ENCODE peak calls at places on chromosomes 6 and 20, in seven cellular contexts. One of them, this sample, is unnamed.

GRCh38 chr20:53857723-53858236 is 212.6 kb downstream of the BCAS1 start:
- DNase-seq in islet precursor cell: no peak
- DNase-seq in NCI-H2171 treated with DMSO at 0.1 percent for 48 hours: peak; percentile 83
- DNase-seq in neural crest cell: no peak
- DNase-seq in stimulated activated CD8-positive, alpha-beta memory T cell treated with anti-CD3 and anti-CD28 coated beads, Interleukin-7, amount 100 ng/mL, for 24 hours: no peak
- DNase-seq in stimulated activated CD4-positive, alpha-beta T cell treated with anti-CD3 and anti-CD28 coated beads, Interleukin-12 subunit alpha, Interleukin-12 subunit beta, amount 100 ng/mL, for 4 hours: no peak
- DNase-seq in foreskin fibroblast: no peak
- DNase-seq in this sample: no peak

GRCh38 chr6:24394061-24394460 is 8.7 kb upstream of the MRS2 start:
- DNase-seq in foreskin fibroblast: no peak
- DNase-seq in stimulated activated CD4-positive, alpha-beta T cell treated with anti-CD3 and anti-CD28 coated beads, Interleukin-12 subunit alpha, Interleukin-12 subunit beta, amount 100 ng/mL, for 4 hours: no peak
- DNase-seq in neural crest cell: no peak
- DNase-seq in NCI-H2171 treated with DMSO at 0.1 percent for 48 hours: no peak
- DNase-seq in islet precursor cell: no peak
- DNase-seq in stimulated activated CD8-positive, alpha-beta memory T cell treated with anti-CD3 and anti-CD28 coated beads, Interleukin-7, amount 100 ng/mL, for 24 hours: no peak
- DNase-seq in this sample: no peak

GRCh38 chr20:63119451-63120285 is 96.3 kb downstream of the YTHDF1 start:
- DNase-seq in foreskin fibroblast: no peak
- DNase-seq in stimulated activated CD4-positive, alpha-beta T cell treated with anti-CD3 and anti-CD28 coated beads, Interleukin-12 subunit alpha, Interleukin-12 subunit beta, amount 100 ng/mL, for 4 hours: no peak
- DNase-seq in neural crest cell: no peak
- DNase-seq in stimulated activated CD8-positive, alpha-beta memory T cell treated with anti-CD3 and anti-CD28 coated beads, Interleukin-7, amount 100 ng/mL, for 24 hours: no peak
- DNase-seq in NCI-H2171 treated with DMSO at 0.1 percent for 48 hours: no peak
- DNase-seq in islet precursor cell: no peak
- DNase-seq in this sample: no peak

GRCh38 chr6:51768087-51768486 is 319.3 kb downstream of the PKHD1 start:
- DNase-seq in foreskin fibroblast: no peak
- DNase-seq in neural crest cell: no peak
- DNase-seq in NCI-H2171 treated with DMSO at 0.1 percent for 48 hours: no peak
- DNase-seq in stimulated activated CD8-positive, alpha-beta memory T cell treated with anti-CD3 and anti-CD28 coated beads, Interleukin-7, amount 100 ng/mL, for 24 hours: no peak
- DNase-seq in islet precursor cell: no peak
- DNase-seq in stimulated activated CD4-positive, alpha-beta T cell treated with anti-CD3 and anti-CD28 coated beads, Interleukin-12 subunit alpha, Interleukin-12 subunit beta, amount 100 ng/mL, for 4 hours: no peak
- DNase-seq in this sample: no peak

GRCh38 chr20:61979701-61980635 is 85.7 kb downstream of the TAF4 start:
- DNase-seq in stimulated activated CD4-positive, alpha-beta T cell treated with anti-CD3 and anti-CD28 coated beads, Interleukin-12 subunit alpha, Interleukin-12 subunit beta, amount 100 ng/mL, for 4 hours: no peak
- DNase-seq in stimulated activated CD8-positive, alpha-beta memory T cell treated with anti-CD3 and anti-CD28 coated beads, Interleukin-7, amount 100 ng/mL, for 24 hours: no peak
- DNase-seq in neural crest cell: no peak
- DNase-seq in foreskin fibroblast: no peak
- DNase-seq in islet precursor cell: no peak
- DNase-seq in NCI-H2171 treated with DMSO at 0.1 percent for 48 hours: no peak
- DNase-seq in this sample: no peak

GRCh38 chr20:43853174-43853803 is 61.4 kb upstream of the TOX2 start:
- DNase-seq in islet precursor cell: no peak
- DNase-seq in stimulated activated CD4-positive, alpha-beta T cell treated with anti-CD3 and anti-CD28 coated beads, Interleukin-12 subunit alpha, Interleukin-12 subunit beta, amount 100 ng/mL, for 4 hours: no peak
- DNase-seq in neural crest cell: no peak
- DNase-seq in stimulated activated CD8-positive, alpha-beta memory T cell treated with anti-CD3 and anti-CD28 coated beads, Interleukin-7, amount 100 ng/mL, for 24 hours: no peak
- DNase-seq in foreskin fibroblast: peak; percentile 41
- DNase-seq in NCI-H2171 treated with DMSO at 0.1 percent for 48 hours: no peak
- DNase-seq in this sample: no peak

GRCh38 chr6:144582939-144583613 is 297.9 kb downstream of the UTRN start:
- DNase-seq in NCI-H2171 treated with DMSO at 0.1 percent for 48 hours: peak; percentile 38
- DNase-seq in stimulated activated CD4-positive, alpha-beta T cell treated with anti-CD3 and anti-CD28 coated beads, Interleukin-12 subunit alpha, Interleukin-12 subunit beta, amount 100 ng/mL, for 4 hours: peak; percentile 16
- DNase-seq in neural crest cell: no peak
- DNase-seq in islet precursor cell: peak; percentile 59
- DNase-seq in stimulated activated CD8-positive, alpha-beta memory T cell treated with anti-CD3 and anti-CD28 coated beads, Interleukin-7, amount 100 ng/mL, for 24 hours: no peak
- DNase-seq in foreskin fibroblast: peak; percentile 64
- DNase-seq in this sample: no peak

GRCh38 chr20:54526801-54527200 is 51.4 kb downstream of the DOK5 start:
- DNase-seq in neural crest cell: no peak
- DNase-seq in islet precursor cell: no peak
- DNase-seq in stimulated activated CD8-positive, alpha-beta memory T cell treated with anti-CD3 and anti-CD28 coated beads, Interleukin-7, amount 100 ng/mL, for 24 hours: no peak
- DNase-seq in foreskin fibroblast: no peak
- DNase-seq in stimulated activated CD4-positive, alpha-beta T cell treated with anti-CD3 and anti-CD28 coated beads, Interleukin-12 subunit alpha, Interleukin-12 subunit beta, amount 100 ng/mL, for 4 hours: no peak
- DNase-seq in NCI-H2171 treated with DMSO at 0.1 percent for 48 hours: no peak
- DNase-seq in this sample: no peak

GRCh38 chr6:17714879-17715860 is 8.4 kb upstream of the NUP153 start:
- DNase-seq in islet precursor cell: peak; percentile 86
- DNase-seq in NCI-H2171 treated with DMSO at 0.1 percent for 48 hours: no peak
- DNase-seq in stimulated activated CD8-positive, alpha-beta memory T cell treated with anti-CD3 and anti-CD28 coated beads, Interleukin-7, amount 100 ng/mL, for 24 hours: no peak
- DNase-seq in stimulated activated CD4-positive, alpha-beta T cell treated with anti-CD3 and anti-CD28 coated beads, Interleukin-12 subunit alpha, Interleukin-12 subunit beta, amount 100 ng/mL, for 4 hours: peak; percentile 11
- DNase-seq in neural crest cell: no peak
- DNase-seq in foreskin fibroblast: peak; percentile 96
- DNase-seq in this sample: peak; percentile 93

GRCh38 chr6:116278853-116279231 is 888 bp downstream of the TSPYL1 start:
- DNase-seq in foreskin fibroblast: no peak
- DNase-seq in stimulated activated CD8-positive, alpha-beta memory T cell treated with anti-CD3 and anti-CD28 coated beads, Interleukin-7, amount 100 ng/mL, for 24 hours: no peak
- DNase-seq in stimulated activated CD4-positive, alpha-beta T cell treated with anti-CD3 and anti-CD28 coated beads, Interleukin-12 subunit alpha, Interleukin-12 subunit beta, amount 100 ng/mL, for 4 hours: no peak
- DNase-seq in NCI-H2171 treated with DMSO at 0.1 percent for 48 hours: no peak
- DNase-seq in islet precursor cell: no peak
- DNase-seq in neural crest cell: no peak
- DNase-seq in this sample: no peak

GRCh38 chr6:149938571-149939462 is 3.0 kb upstream of the ULBP2 start:
- DNase-seq in stimulated activated CD4-positive, alpha-beta T cell treated with anti-CD3 and anti-CD28 coated beads, Interleukin-12 subunit alpha, Interleukin-12 subunit beta, amount 100 ng/mL, for 4 hours: no peak
- DNase-seq in neural crest cell: no peak
- DNase-seq in islet precursor cell: peak; percentile 46
- DNase-seq in stimulated activated CD8-positive, alpha-beta memory T cell treated with anti-CD3 and anti-CD28 coated beads, Interleukin-7, amount 100 ng/mL, for 24 hours: no peak
- DNase-seq in foreskin fibroblast: peak; percentile 50
- DNase-seq in NCI-H2171 treated with DMSO at 0.1 percent for 48 hours: peak; percentile 27
- DNase-seq in this sample: no peak

GRCh38 chr6:138237463-138237862 is 19.2 kb upstream of the PBOV1 start:
- DNase-seq in foreskin fibroblast: no peak
- DNase-seq in islet precursor cell: no peak
- DNase-seq in neural crest cell: no peak
- DNase-seq in NCI-H2171 treated with DMSO at 0.1 percent for 48 hours: no peak
- DNase-seq in stimulated activated CD8-positive, alpha-beta memory T cell treated with anti-CD3 and anti-CD28 coated beads, Interleukin-7, amount 100 ng/mL, for 24 hours: no peak
- DNase-seq in stimulated activated CD4-positive, alpha-beta T cell treated with anti-CD3 and anti-CD28 coated beads, Interleukin-12 subunit alpha, Interleukin-12 subunit beta, amount 100 ng/mL, for 4 hours: no peak
- DNase-seq in this sample: no peak

GRCh38 chr6:51350308-51350904 is 531.7 kb downstream of the TFAP2B start:
- DNase-seq in stimulated activated CD4-positive, alpha-beta T cell treated with anti-CD3 and anti-CD28 coated beads, Interleukin-12 subunit alpha, Interleukin-12 subunit beta, amount 100 ng/mL, for 4 hours: no peak
- DNase-seq in stimulated activated CD8-positive, alpha-beta memory T cell treated with anti-CD3 and anti-CD28 coated beads, Interleukin-7, amount 100 ng/mL, for 24 hours: no peak
- DNase-seq in neural crest cell: no peak
- DNase-seq in NCI-H2171 treated with DMSO at 0.1 percent for 48 hours: no peak
- DNase-seq in foreskin fibroblast: peak; percentile 0
- DNase-seq in islet precursor cell: no peak
- DNase-seq in this sample: peak; percentile 45

This sample was measured in COLO829.